ENCODE peak calls at places on chromosomes 12 and 14, in six cellular contexts. A is progenitor cell of endocrine pancreas; I is stimulated activated CD4-positive, alpha-beta T cell treated with anti-CD3 and anti-CD28 coated beads, Interleukin-4, amount 100 ng/mL, for 4 hours; B is hippocampal formation; S is C1 segment of cervical spinal cord; F is B cell. Q is an unnamed sample.
A peak's percentile ranks its signal among the peaks of the same experiment; 100 is the strongest.

GRCh38 chr14:77018785-77019184 is 9.7 kb downstream of the IRF2BPL start:
- DNase-seq in A (no peak), I (no peak), S (no peak), B (no peak), F (no peak), Q (no peak)

GRCh38 chr14:97602438-97603117 is 805.4 kb downstream of the VRK1 start:
- DNase-seq in S (no peak), B (no peak), A (no peak), F (no peak), I (peak; percentile 57), Q (no peak)

GRCh38 chr12:96238336-96239031 is 44.3 kb downstream of the ELK3 start:
- DNase-seq in B (no peak), I (no peak), A (no peak), F (no peak), S (no peak), Q (no peak)

GRCh38 chr12:532908-533565 is 73.3 kb downstream of the B4GALNT3 start:
- DNase-seq in B (no peak), I (no peak), S (no peak), F (no peak), A (no peak), Q (no peak)

GRCh38 chr14:38964630-38965029 is 138.4 kb downstream of the SEC23A start:
- DNase-seq in F (no peak), A (no peak), B (no peak), I (no peak), S (no peak), Q (no peak)

GRCh38 chr14:27387458-27387857 is 789.6 kb upstream of the NOVA1 start:
- DNase-seq in B (no peak), I (no peak), A (no peak), S (no peak), F (no peak), Q (no peak)

GRCh38 chr12:3493225-3494049 is 2.4 kb downstream of the PRMT8 start:
- DNase-seq in S (peak; percentile 11), B (no peak), A (no peak), I (no peak), F (no peak), Q (no peak)

GRCh38 chr14:69107407-69108003 is 45.4 kb downstream of the DCAF5 start:
- DNase-seq in I (peak; percentile 12), A (peak; percentile 19), S (no peak), B (no peak), F (peak; percentile 8), Q (peak; percentile 33)

GRCh38 chr14:92135269-92135668 is 13.5 kb downstream of the CPSF2 start:
- DNase-seq in I (no peak), A (no peak), S (no peak), F (no peak), B (peak; percentile 24), Q (no peak)

GRCh38 chr14:81348086-81348485 is 52.0 kb downstream of the STON2 start:
- DNase-seq in I (no peak), F (no peak), A (no peak), S (no peak), B (peak; percentile 9), Q (no peak)

Q was measured in GM13977.